ENCODE peak calls at places on chromosomes 12 and 14, in six cellular contexts. One of them, this sample, is unnamed.

GRCh38 chr14:93962701-93963601 is 13.4 kb downstream of the ASB2 start:
- DNase-seq in K562: no peak
- DNase-seq in H1: no peak
- DNase-seq in HL-60: peak
- DNase-seq in HepG2: no peak
- DNase-seq in GM12878: peak
- DNase-seq in this sample: no peak

GRCh38 chr14:55129428-55130193 is 559 bp downstream of the LGALS3 start:
- DNase-seq in K562: no peak
- DNase-seq in H1: peak
- DNase-seq in HL-60: no peak
- DNase-seq in HepG2: peak
- DNase-seq in GM12878: no peak
- DNase-seq in this sample: peak

GRCh38 chr14:35438910-35439713 is 34.6 kb upstream of the NFKBIA start:
- DNase-seq in K562: peak
- DNase-seq in H1: no peak
- DNase-seq in HL-60: no peak
- DNase-seq in HepG2: peak
- DNase-seq in GM12878: peak
- DNase-seq in this sample: peak

GRCh38 chr14:104639889-104640548 is 35.4 kb upstream of the TMEM179 start:
- DNase-seq in K562: peak
- DNase-seq in H1: peak
- DNase-seq in HL-60: peak
- DNase-seq in HepG2: peak
- DNase-seq in GM12878: no peak
- DNase-seq in this sample: peak

GRCh38 chr12:112131686-112132085 is 6.3 kb downstream of the TRAFD1 start:
- DNase-seq in K562: no peak
- DNase-seq in H1: no peak
- DNase-seq in HL-60: no peak
- DNase-seq in HepG2: no peak
- DNase-seq in GM12878: no peak
- DNase-seq in this sample: no peak

GRCh38 chr12:18403182-18403581 is 141.9 kb downstream of the PIK3C2G start:
- DNase-seq in K562: no peak
- DNase-seq in H1: no peak
- DNase-seq in HL-60: no peak
- DNase-seq in HepG2: no peak
- DNase-seq in GM12878: no peak
- DNase-seq in this sample: no peak

GRCh38 chr14:101066826-101067508 is 163.4 kb upstream of the RTL1 start:
- DNase-seq in K562: no peak
- DNase-seq in H1: no peak
- DNase-seq in HL-60: no peak
- DNase-seq in HepG2: no peak
- DNase-seq in GM12878: no peak
- DNase-seq in this sample: no peak

GRCh38 chr12:98646165-98646764 is 1.2 kb downstream of the APAF1 start:
- DNase-seq in K562: no peak
- DNase-seq in H1: no peak
- DNase-seq in HL-60: peak
- DNase-seq in HepG2: peak
- DNase-seq in GM12878: no peak
- DNase-seq in this sample: no peak

GRCh38 chr14:92759679-92760523 is 11.5 kb upstream of the LGMN start:
- DNase-seq in K562: no peak
- DNase-seq in H1: no peak
- DNase-seq in HL-60: no peak
- DNase-seq in HepG2: no peak
- DNase-seq in GM12878: peak
- DNase-seq in this sample: no peak

GRCh38 chr14:33040548-33041140 is 102.0 kb downstream of the NPAS3 start:
- DNase-seq in K562: no peak
- DNase-seq in H1: no peak
- DNase-seq in HL-60: no peak
- DNase-seq in HepG2: no peak
- DNase-seq in GM12878: peak
- DNase-seq in this sample: no peak

GRCh38 chr12:100346660-100347059 is 10.2 kb upstream of the SLC17A8 start:
- DNase-seq in K562: no peak
- DNase-seq in H1: no peak
- DNase-seq in HL-60: no peak
- DNase-seq in HepG2: peak
- DNase-seq in GM12878: no peak
- DNase-seq in this sample: no peak

GRCh38 chr12:114311966-114312365 is 94.0 kb downstream of the TBX5 start:
- DNase-seq in K562: no peak
- DNase-seq in H1: no peak
- DNase-seq in HL-60: no peak
- DNase-seq in HepG2: no peak
- DNase-seq in GM12878: no peak
- DNase-seq in this sample: no peak

GRCh38 chr14:102777711-102778615 is 714 bp downstream of the TRAF3 start:
- DNase-seq in K562: peak
- DNase-seq in H1: no peak
- DNase-seq in HL-60: peak
- DNase-seq in HepG2: no peak
- DNase-seq in GM12878: no peak
- DNase-seq in this sample: peak

GRCh38 chr12:111761706-111762105 is 5.0 kb upstream of the ALDH2 start:
- DNase-seq in K562: no peak
- DNase-seq in H1: no peak
- DNase-seq in HL-60: no peak
- DNase-seq in HepG2: no peak
- DNase-seq in GM12878: no peak
- DNase-seq in this sample: no peak

GRCh38 chr14:76784881-76785280 is 23.6 kb downstream of the VASH1 start:
- DNase-seq in K562: peak
- DNase-seq in H1: peak
- DNase-seq in HL-60: peak
- DNase-seq in HepG2: peak
- DNase-seq in GM12878: no peak
- DNase-seq in this sample: peak

GRCh38 chr12:2341871-2342270 is 289.1 kb downstream of the CACNA1C start:
- DNase-seq in K562: no peak
- DNase-seq in H1: no peak
- DNase-seq in HL-60: peak
- DNase-seq in HepG2: no peak
- DNase-seq in GM12878: no peak
- DNase-seq in this sample: no peak

GRCh38 chr14:91135039-91135438 is 21.2 kb downstream of the DGLUCY start:
- DNase-seq in K562: no peak
- DNase-seq in H1: no peak
- DNase-seq in HL-60: no peak
- DNase-seq in HepG2: no peak
- DNase-seq in GM12878: no peak
- DNase-seq in this sample: no peak

GRCh38 chr12:113359133-113359938 is 949 bp downstream of the PLBD2 start:
- DNase-seq in K562: no peak
- DNase-seq in H1: no peak
- DNase-seq in HL-60: no peak
- DNase-seq in HepG2: no peak
- DNase-seq in GM12878: no peak
- DNase-seq in this sample: no peak

GRCh38 chr12:95286713-95287112 is 69.1 kb downstream of the VEZT start:
- DNase-seq in K562: no peak
- DNase-seq in H1: no peak
- DNase-seq in HL-60: no peak
- DNase-seq in HepG2: no peak
- DNase-seq in GM12878: no peak
- DNase-seq in this sample: no peak
- TF ChIP-seq GABPA in K562: no peak
- TF ChIP-seq GABPA in H1: no peak
- TF ChIP-seq GABPA in HL-60: no peak
- TF ChIP-seq GABPA in HepG2: no peak
- TF ChIP-seq GABPA in GM12878: no peak
- TF ChIP-seq GABPA in this sample: no peak

GRCh38 chr12:124393831-124394230 is 98.9 kb downstream of the RFLNA start:
- DNase-seq in K562: no peak
- DNase-seq in H1: no peak
- DNase-seq in HL-60: no peak
- DNase-seq in HepG2: no peak
- DNase-seq in GM12878: no peak
- DNase-seq in this sample: no peak

GRCh38 chr12:124394462-124395128 is 99.7 kb downstream of the RFLNA start:
- DNase-seq in K562: no peak
- DNase-seq in H1: no peak
- DNase-seq in HL-60: no peak
- DNase-seq in HepG2: no peak
- DNase-seq in GM12878: no peak
- DNase-seq in this sample: no peak

GRCh38 chr12:124395986-124396385 is 101.1 kb downstream of the RFLNA start:
- DNase-seq in K562: no peak
- DNase-seq in H1: no peak
- DNase-seq in HL-60: no peak
- DNase-seq in HepG2: no peak
- DNase-seq in GM12878: no peak
- DNase-seq in this sample: no peak

GRCh38 chr12:124396544-124397398 is 101.9 kb downstream of the RFLNA start:
- DNase-seq in K562: peak
- DNase-seq in H1: no peak
- DNase-seq in HL-60: no peak
- DNase-seq in HepG2: no peak
- DNase-seq in GM12878: no peak
- DNase-seq in this sample: peak

GRCh38 chr12:124395284-124395752 is 100.4 kb downstream of the RFLNA start:
- DNase-seq in K562: no peak
- DNase-seq in H1: no peak
- DNase-seq in HL-60: no peak
- DNase-seq in HepG2: no peak
- DNase-seq in GM12878: no peak
- DNase-seq in this sample: peak
- TF ChIP-seq GABPA in K562: no peak
- TF ChIP-seq GABPA in H1: no peak
- TF ChIP-seq GABPA in HL-60: no peak
- TF ChIP-seq GABPA in HepG2: no peak
- TF ChIP-seq GABPA in GM12878: no peak
- TF ChIP-seq GABPA in this sample: no peak

DNA sequence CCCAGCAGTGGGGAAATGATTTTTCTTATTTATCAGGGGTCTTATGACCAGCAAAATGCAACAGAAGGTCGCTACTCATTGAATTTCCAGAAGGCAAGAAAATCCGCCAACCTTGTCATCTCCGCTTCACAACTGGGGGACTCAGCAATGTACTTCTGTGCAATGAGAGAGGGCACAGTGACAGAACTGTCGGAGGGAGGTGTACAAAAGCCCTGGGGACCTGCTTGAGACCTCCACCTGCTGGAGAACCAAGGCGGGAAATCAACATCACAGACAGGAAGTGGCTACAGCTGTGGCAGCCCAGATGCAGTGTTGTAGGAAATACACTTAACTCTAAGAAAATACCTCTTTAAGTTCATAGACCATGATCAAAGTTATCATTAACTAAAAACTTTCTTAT is 250.9 kb upstream of the OR4E1 start:
- DNase-seq in K562: no peak
- DNase-seq in H1: no peak
- DNase-seq in HL-60: peak
- DNase-seq in HepG2: no peak
- DNase-seq in GM12878: peak
- DNase-seq in this sample: no peak
- TF ChIP-seq GABPA in K562: no peak
- TF ChIP-seq GABPA in H1: no peak
- TF ChIP-seq GABPA in HL-60: no peak
- TF ChIP-seq GABPA in HepG2: no peak
- TF ChIP-seq GABPA in GM12878: no peak
- TF ChIP-seq GABPA in this sample: no peak

DNA sequence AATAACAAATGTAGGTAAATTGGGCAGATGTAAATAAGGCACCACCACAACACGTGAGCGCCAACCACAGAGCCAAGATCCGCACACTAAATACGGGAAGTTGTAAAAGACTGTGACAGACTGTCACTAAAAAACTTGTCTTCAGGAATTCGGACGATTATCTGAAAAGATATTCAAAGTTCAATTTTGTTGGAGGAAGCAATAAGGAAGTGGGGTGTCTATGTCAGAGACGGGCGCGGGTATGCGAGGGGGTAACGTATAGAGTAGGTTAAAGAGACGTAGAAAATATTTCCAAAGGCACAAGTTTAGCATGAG is 1.5 kb upstream of the HSP90B1 start:
- DNase-seq in K562: no peak
- DNase-seq in H1: no peak
- DNase-seq in HL-60: peak
- DNase-seq in HepG2: no peak
- DNase-seq in GM12878: peak
- DNase-seq in this sample: no peak
- TF ChIP-seq GABPA in K562: no peak
- TF ChIP-seq GABPA in H1: no peak
- TF ChIP-seq GABPA in HL-60: no peak
- TF ChIP-seq GABPA in HepG2: no peak
- TF ChIP-seq GABPA in GM12878: no peak
- TF ChIP-seq GABPA in this sample: no peak

GRCh38 chr14:21039059-21039422 is 3.1 kb upstream of the RNASE7 start:
- DNase-seq in K562: no peak
- DNase-seq in H1: peak
- DNase-seq in HL-60: no peak
- DNase-seq in HepG2: peak
- DNase-seq in GM12878: no peak
- DNase-seq in this sample: no peak
- TF ChIP-seq GABPA in K562: no peak
- TF ChIP-seq GABPA in H1: no peak
- TF ChIP-seq GABPA in HL-60: no peak
- TF ChIP-seq GABPA in HepG2: no peak
- TF ChIP-seq GABPA in GM12878: no peak
- TF ChIP-seq GABPA in this sample: no peak

GRCh38 chr12:42932937-42933336 is 343.4 kb upstream of the PRICKLE1 start:
- DNase-seq in K562: no peak
- DNase-seq in H1: no peak
- DNase-seq in HL-60: no peak
- DNase-seq in HepG2: no peak
- DNase-seq in GM12878: no peak
- DNase-seq in this sample: no peak

GRCh38 chr12:42936991-42937390 is 347.4 kb upstream of the PRICKLE1 start:
- DNase-seq in K562: no peak
- DNase-seq in H1: no peak
- DNase-seq in HL-60: no peak
- DNase-seq in HepG2: no peak
- DNase-seq in GM12878: no peak
- DNase-seq in this sample: no peak

GRCh38 chr12:42935090-42935489 is 345.5 kb upstream of the PRICKLE1 start:
- DNase-seq in K562: no peak
- DNase-seq in H1: no peak
- DNase-seq in HL-60: no peak
- DNase-seq in HepG2: no peak
- DNase-seq in GM12878: no peak
- DNase-seq in this sample: no peak

GRCh38 chr12:42933461-42934081 is 344.0 kb upstream of the PRICKLE1 start:
- DNase-seq in K562: no peak
- DNase-seq in H1: no peak
- DNase-seq in HL-60: no peak
- DNase-seq in HepG2: no peak
- DNase-seq in GM12878: no peak
- DNase-seq in this sample: no peak

GRCh38 chr12:42935756-42936155 is 346.2 kb upstream of the PRICKLE1 start:
- DNase-seq in K562: no peak
- DNase-seq in H1: no peak
- DNase-seq in HL-60: no peak
- DNase-seq in HepG2: no peak
- DNase-seq in GM12878: no peak
- DNase-seq in this sample: no peak
- TF ChIP-seq GABPA in K562: no peak
- TF ChIP-seq GABPA in H1: no peak
- TF ChIP-seq GABPA in HL-60: no peak
- TF ChIP-seq GABPA in HepG2: no peak
- TF ChIP-seq GABPA in GM12878: no peak
- TF ChIP-seq GABPA in this sample: no peak